ENCODE peak calls at places on chromosome 18, in seven cellular contexts. Y is IMR-90, E is Panc1, M is trophoblast cell, Z is H9, I is fibroblast of lung, A is upper lobe of right lung. T is an unnamed sample.
A peak's percentile ranks its signal among the peaks of the same experiment; 100 is the strongest.

GRCh38 chr18:24536326-24536725 is 75.9 kb downstream of the HRH4 start:
- DNase-seq in Y (no peak), E (no peak), M (no peak), Z (no peak), I (no peak), A (no peak), T (no peak)

GRCh38 chr18:36372902-36373301 is 75.4 kb downstream of the FHOD3 start:
- DNase-seq in Y (peak; percentile 85), E (no peak), M (peak; percentile 92), Z (no peak), I (peak; percentile 24), A (no peak), T (no peak)

GRCh38 chr18:21179590-21180220 is 62.3 kb upstream of the GREB1L start:
- DNase-seq in Y (peak; percentile 73), E (no peak), M (peak; percentile 86), Z (peak; percentile 57), I (peak; percentile 77), A (no peak), T (no peak)

GRCh38 chr18:54672846-54673475 is 81.9 kb downstream of the DYNAP start:
- DNase-seq in Y (no peak), E (peak; percentile 28), M (peak; percentile 97), Z (no peak), I (no peak), A (no peak), T (no peak)

GRCh38 chr18:76405761-76406356 is 89.2 kb downstream of the ZNF516 start:
- DNase-seq in Y (peak; percentile 30), E (no peak), M (peak; percentile 60), Z (peak; percentile 84), I (peak; percentile 54), A (no peak), T (no peak)

GRCh38 chr18:55407774-55408535 is 180.0 kb downstream of the TCF4 start:
- DNase-seq in Y (no peak), E (no peak), M (no peak), Z (no peak), I (no peak), A (no peak), T (no peak)

GRCh38 chr18:49731421-49731841 is 81.9 kb downstream of the ACAA2 start:
- DNase-seq in Y (no peak), E (no peak), M (peak; percentile 66), Z (no peak), I (no peak), A (no peak), T (no peak)

GRCh38 chr18:52392160-52392559 is 52.2 kb downstream of the DCC start:
- DNase-seq in Y (peak; percentile 12), E (no peak), M (no peak), Z (no peak), I (peak; percentile 10), A (no peak), T (no peak)

GRCh38 chr18:59987102-59987501 is 87.3 kb downstream of the PMAIP1 start:
- DNase-seq in Y (no peak), E (no peak), M (no peak), Z (no peak), I (no peak), A (no peak), T (no peak)

GRCh38 chr18:8801263-8801901 is 96.0 kb downstream of the MTCL1 start:
- DNase-seq in Y (peak; percentile 98), E (peak; percentile 47), M (peak; percentile 62), Z (no peak), I (peak; percentile 94), A (no peak), T (no peak)

GRCh38 chr18:58290059-58290747 is 246.2 kb downstream of the NEDD4L start:
- DNase-seq in Y (peak; percentile 80), E (no peak), M (no peak), Z (no peak), I (peak; percentile 65), A (no peak), T (no peak)

GRCh38 chr18:11071300-11071699 is 78.1 kb downstream of the PIEZO2 start:
- DNase-seq in Y (no peak), E (no peak), M (no peak), Z (no peak), I (no peak), A (no peak), T (no peak)

GRCh38 chr18:55477537-55478300 is 110.3 kb downstream of the TCF4 start:
- DNase-seq in Y (peak; percentile 52), E (no peak), M (peak; percentile 45), Z (no peak), I (peak; percentile 76), A (no peak), T (no peak)

GRCh38 chr18:2535419-2535910 is 35.8 kb downstream of the METTL4 start:
- DNase-seq in Y (no peak), E (no peak), M (no peak), Z (no peak), I (no peak), A (no peak), T (no peak)

GRCh38 chr18:58202406-58202730 is 158.3 kb downstream of the NEDD4L start:
- DNase-seq in Y (peak; percentile 34), E (no peak), M (peak; percentile 67), Z (no peak), I (no peak), A (no peak), T (peak; percentile 67)

GRCh38 chr18:49492694-49493033 is 5.6 kb upstream of the C18orf32 start:
- DNase-seq in Y (no peak), E (no peak), M (no peak), Z (no peak), I (no peak), A (no peak), T (no peak)

GRCh38 chr18:8121942-8122480 is 487.2 kb upstream of the RAB12 start:
- DNase-seq in Y (peak; percentile 94), E (no peak), M (peak; percentile 88), Z (no peak), I (no peak), A (no peak), T (peak; percentile 79)

GRCh38 chr18:9513971-9514512 is 38.7 kb downstream of the RALBP1 start:
- DNase-seq in Y (peak; percentile 75), E (no peak), M (peak; percentile 17), Z (no peak), I (peak; percentile 39), A (no peak), T (no peak)

GRCh38 chr18:49847524-49847923 is 34.2 kb upstream of the ACAA2 start:
- DNase-seq in Y (no peak), E (no peak), M (no peak), Z (no peak), I (no peak), A (no peak), T (no peak)

GRCh38 chr18:9987355-9987754 is 73.5 kb downstream of the VAPA start:
- DNase-seq in Y (no peak), E (no peak), M (peak; percentile 48), Z (no peak), I (no peak), A (no peak), T (no peak)

DNA sequence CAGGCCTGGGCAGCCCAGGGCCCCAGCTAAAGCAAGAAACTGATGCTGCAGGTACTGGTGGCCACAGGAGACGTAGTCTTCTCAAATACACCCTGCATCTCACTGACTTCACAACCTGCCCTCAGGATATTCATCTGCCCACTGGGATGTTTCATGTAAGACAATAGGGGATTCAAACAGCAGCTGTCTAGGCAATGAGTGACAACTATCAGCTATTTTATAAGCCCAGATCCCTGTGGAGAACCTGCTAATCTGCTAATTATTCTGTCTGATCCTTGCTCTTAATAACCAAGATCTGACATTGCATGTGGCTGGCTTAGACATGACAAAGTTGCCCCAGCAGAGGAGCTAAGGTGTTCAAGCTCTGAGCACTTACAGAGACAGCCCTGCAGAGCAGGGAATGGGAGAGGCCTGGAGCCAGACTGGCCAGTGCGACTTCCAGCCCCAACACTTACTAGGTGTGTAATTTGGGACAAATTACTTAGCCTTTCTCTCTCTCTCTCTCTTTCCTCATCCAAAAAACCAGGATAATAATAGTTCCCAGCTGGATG is 28.6 kb downstream of the SIGLEC15 start:
- DNase-seq in Y (no peak), E (no peak), M (no peak), Z (no peak), I (no peak), A (no peak), T (no peak)
- H3K9me3 ChIP-seq in Y (no peaks in the 10 kb centered on the region), E (no peaks in the 10 kb centered on the region), M (no peaks in the 10 kb centered on the region), Z (no peaks in the 10 kb centered on the region), I (no peaks in the 10 kb centered on the region), A (no peaks in the 10 kb centered on the region), T (no peaks in the 10 kb centered on the region)

DNA sequence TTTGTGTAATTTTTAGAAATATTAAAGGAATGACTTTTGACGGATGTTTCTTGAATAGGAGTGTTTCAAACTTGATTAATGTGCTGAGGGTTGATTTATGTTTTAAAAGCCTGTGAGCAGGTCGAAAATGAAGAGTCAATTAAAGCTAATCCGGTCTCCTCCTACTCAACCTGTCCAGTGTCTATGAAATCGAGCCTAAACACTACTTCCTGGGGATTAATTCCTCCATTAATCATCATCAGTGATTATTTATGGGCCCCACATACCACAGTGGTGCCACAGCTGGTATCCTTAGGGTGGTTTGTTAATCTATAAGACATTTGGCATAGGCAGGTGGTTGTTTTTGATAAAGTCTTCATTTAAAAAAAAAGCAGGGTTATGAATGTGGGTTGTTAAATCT is 308.8 kb downstream of the AKAIN1 start:
- DNase-seq in Y (no peak), E (no peak), M (no peak), Z (no peak), I (no peak), A (no peak), T (no peak)
- H3K9me3 ChIP-seq in Y (peaks cover 12% of the 10 kb centered on the region), E (peaks cover 3% of the 10 kb centered on the region), M (peaks cover 5% of the 10 kb centered on the region), Z (no peaks in the 10 kb centered on the region), I (no peaks in the 10 kb centered on the region), A (peaks cover 4% of the 10 kb centered on the region), T (no peaks in the 10 kb centered on the region)

DNA sequence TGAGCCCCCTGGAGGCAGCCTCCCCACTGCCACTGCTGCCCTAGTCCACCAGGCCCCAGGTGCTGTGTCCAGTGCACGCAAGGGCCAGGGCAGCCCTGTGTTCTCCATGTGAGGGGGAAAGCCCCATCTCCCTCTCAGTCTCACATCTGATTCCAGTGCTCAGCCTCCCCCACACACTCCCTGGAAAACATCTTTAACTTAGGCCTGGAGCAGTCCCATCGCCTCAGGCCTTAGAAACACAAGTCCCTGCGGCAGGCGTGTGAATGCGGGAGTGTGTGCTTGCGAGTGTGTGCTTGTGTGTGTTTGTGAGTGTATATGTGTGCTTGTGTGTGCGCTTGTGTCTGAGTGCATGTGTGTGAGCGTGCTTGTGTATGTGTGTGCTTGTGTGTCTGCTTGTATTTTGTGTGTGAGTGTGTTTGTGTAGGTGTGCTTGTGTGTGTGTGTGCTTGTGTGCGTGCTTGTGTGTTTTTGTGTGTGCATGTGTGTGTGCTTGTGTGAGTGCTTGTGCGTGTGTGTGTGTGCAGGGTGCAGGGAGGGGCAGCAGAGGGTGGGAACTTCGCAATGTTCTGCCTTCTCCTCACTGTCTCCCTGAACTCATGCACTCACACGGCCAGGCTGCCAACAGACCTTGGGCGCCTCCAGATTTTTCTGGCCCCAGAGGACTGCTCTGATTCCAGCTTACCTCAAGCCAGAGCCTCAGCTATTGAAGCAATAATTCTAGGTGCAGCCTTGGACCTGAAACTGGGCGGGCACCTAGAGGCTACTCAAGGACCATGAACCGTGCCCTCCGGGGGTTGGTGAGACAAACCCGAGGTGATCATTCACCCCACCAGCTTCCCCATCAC is 139.6 kb downstream of the CABLES1 start:
- DNase-seq in Y (no peak), E (no peak), M (peak; percentile 44), Z (no peak), I (no peak), A (no peak), T (no peak)
- H3K9me3 ChIP-seq in Y (peaks cover 11% of the 10 kb centered on the region), E (peaks cover 2% of the 10 kb centered on the region), M (peaks cover 11% of the 10 kb centered on the region), Z (peaks cover 9% of the 10 kb centered on the region), I (no peaks in the 10 kb centered on the region), A (peaks cover 3% of the 10 kb centered on the region), T (peaks cover 4% of the 10 kb centered on the region)

DNA sequence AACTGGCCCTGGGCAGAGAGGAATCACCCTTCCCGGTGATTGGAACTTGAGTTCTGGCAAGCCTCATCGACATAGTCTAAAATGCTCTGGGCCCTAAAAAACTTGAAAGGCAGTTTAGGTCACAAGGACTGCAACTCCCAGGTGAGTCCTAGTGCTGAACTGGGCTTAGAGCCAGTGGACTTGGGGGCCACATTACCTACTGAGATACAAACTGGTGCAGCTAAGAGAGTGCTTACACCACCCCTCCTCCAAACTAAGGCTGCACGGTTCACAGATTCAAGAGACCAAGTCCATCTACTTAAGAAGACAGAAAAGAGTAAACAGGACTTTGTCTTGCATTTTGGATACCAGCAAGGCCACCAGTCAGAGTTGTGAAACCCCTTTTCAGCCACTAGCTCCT is 25.3 kb downstream of the ZNF519 start:
- DNase-seq in Y (no peak), E (no peak), M (no peak), Z (no peak), I (no peak), A (no peak), T (no peak)
- H3K9me3 ChIP-seq in Y (peaks cover 13% of the 10 kb centered on the region), E (peaks cover 54% of the 10 kb centered on the region), M (peaks cover 7% of the 10 kb centered on the region), Z (peaks cover 41% of the 10 kb centered on the region), I (no peaks in the 10 kb centered on the region), A (peaks cover 22% of the 10 kb centered on the region), T (peaks cover 21% of the 10 kb centered on the region)

T was measured in RWPE2.